ENCODE peak calls at places on chromosome 4, in seven cellular contexts. One of them, this sample, is unnamed.

GRCh38 chr4:31365006-31365690 is 645.0 kb downstream of the PCDH7 start:
- DNase-seq in fibroblast of the aortic adventitia: peak; percentile 27
- DNase-seq in activated B cell treated with CpG ODN at 0.5 μM for 24 hours: no peak
- DNase-seq in AG10803: peak; percentile 3
- DNase-seq in choroid plexus epithelial cell: peak; percentile 2
- DNase-seq in A549: no peak
- DNase-seq in uterus: no peak
- DNase-seq in this sample: no peak

GRCh38 chr4:48727666-48728459 is 52.2 kb downstream of the FRYL start:
- DNase-seq in fibroblast of the aortic adventitia: no peak
- DNase-seq in activated B cell treated with CpG ODN at 0.5 μM for 24 hours: no peak
- DNase-seq in AG10803: no peak
- DNase-seq in choroid plexus epithelial cell: no peak
- DNase-seq in A549: no peak
- DNase-seq in uterus: no peak
- DNase-seq in this sample: no peak

GRCh38 chr4:170088686-170089085 is 1.1 kb downstream of the AADAT start:
- DNase-seq in fibroblast of the aortic adventitia: no peak
- DNase-seq in activated B cell treated with CpG ODN at 0.5 μM for 24 hours: no peak
- DNase-seq in AG10803: no peak
- DNase-seq in choroid plexus epithelial cell: no peak
- DNase-seq in A549: no peak
- DNase-seq in uterus: no peak
- DNase-seq in this sample: no peak

GRCh38 chr4:110612631-110613269 is 10.1 kb downstream of the PITX2 start:
- DNase-seq in fibroblast of the aortic adventitia: no peak
- DNase-seq in activated B cell treated with CpG ODN at 0.5 μM for 24 hours: no peak
- DNase-seq in AG10803: no peak
- DNase-seq in choroid plexus epithelial cell: no peak
- DNase-seq in A549: no peak
- DNase-seq in uterus: no peak
- DNase-seq in this sample: no peak

GRCh38 chr4:111433436-111433835 is 711.8 kb upstream of the FAM241A start:
- DNase-seq in fibroblast of the aortic adventitia: no peak
- DNase-seq in activated B cell treated with CpG ODN at 0.5 μM for 24 hours: no peak
- DNase-seq in AG10803: no peak
- DNase-seq in choroid plexus epithelial cell: no peak
- DNase-seq in A549: no peak
- DNase-seq in uterus: no peak
- DNase-seq in this sample: no peak

GRCh38 chr4:57182132-57182874 is 72.1 kb upstream of the IGFBP7 start:
- DNase-seq in fibroblast of the aortic adventitia: no peak
- DNase-seq in activated B cell treated with CpG ODN at 0.5 μM for 24 hours: no peak
- DNase-seq in AG10803: no peak
- DNase-seq in choroid plexus epithelial cell: no peak
- DNase-seq in A549: no peak
- DNase-seq in uterus: no peak
- DNase-seq in this sample: no peak

GRCh38 chr4:119688439-119688838 is 59.8 kb upstream of the PDE5A start:
- DNase-seq in fibroblast of the aortic adventitia: no peak
- DNase-seq in activated B cell treated with CpG ODN at 0.5 μM for 24 hours: no peak
- DNase-seq in AG10803: no peak
- DNase-seq in choroid plexus epithelial cell: no peak
- DNase-seq in A549: no peak
- DNase-seq in uterus: no peak
- DNase-seq in this sample: no peak

GRCh38 chr4:153022233-153022632 is 86.1 kb downstream of the FHDC1 start:
- DNase-seq in fibroblast of the aortic adventitia: no peak
- DNase-seq in activated B cell treated with CpG ODN at 0.5 μM for 24 hours: no peak
- DNase-seq in AG10803: no peak
- DNase-seq in choroid plexus epithelial cell: no peak
- DNase-seq in A549: no peak
- DNase-seq in uterus: no peak
- DNase-seq in this sample: no peak

GRCh38 chr4:130071746-130072145 is 975.8 kb downstream of the C4orf33 start:
- DNase-seq in fibroblast of the aortic adventitia: no peak
- DNase-seq in activated B cell treated with CpG ODN at 0.5 μM for 24 hours: no peak
- DNase-seq in AG10803: no peak
- DNase-seq in choroid plexus epithelial cell: no peak
- DNase-seq in A549: no peak
- DNase-seq in uterus: no peak
- DNase-seq in this sample: no peak

GRCh38 chr4:99652596-99653436 is 4.8 kb downstream of the C4orf54 start:
- DNase-seq in fibroblast of the aortic adventitia: no peak
- DNase-seq in activated B cell treated with CpG ODN at 0.5 μM for 24 hours: no peak
- DNase-seq in AG10803: no peak
- DNase-seq in choroid plexus epithelial cell: no peak
- DNase-seq in A549: no peak
- DNase-seq in uterus: no peak
- DNase-seq in this sample: no peak
- TF ChIP-seq CTCF in fibroblast of the aortic adventitia: no peak
- TF ChIP-seq CTCF in activated B cell treated with CpG ODN at 0.5 μM for 24 hours: no peak
- TF ChIP-seq CTCF in AG10803: no peak
- TF ChIP-seq CTCF in choroid plexus epithelial cell: no peak
- TF ChIP-seq CTCF in A549: no peak
- TF ChIP-seq CTCF in uterus: no peak
- TF ChIP-seq CTCF in this sample: no peak

GRCh38 chr4:157739237-157739636 is 433.6 kb downstream of the GASK1B start:
- DNase-seq in fibroblast of the aortic adventitia: no peak
- DNase-seq in activated B cell treated with CpG ODN at 0.5 μM for 24 hours: no peak
- DNase-seq in AG10803: no peak
- DNase-seq in choroid plexus epithelial cell: peak; percentile 28
- DNase-seq in A549: no peak
- DNase-seq in uterus: no peak
- DNase-seq in this sample: no peak
- TF ChIP-seq CTCF in fibroblast of the aortic adventitia: no peak
- TF ChIP-seq CTCF in activated B cell treated with CpG ODN at 0.5 μM for 24 hours: no peak
- TF ChIP-seq CTCF in AG10803: no peak
- TF ChIP-seq CTCF in choroid plexus epithelial cell: no peak
- TF ChIP-seq CTCF in A549: no peak
- TF ChIP-seq CTCF in uterus: no peak
- TF ChIP-seq CTCF in this sample: no peak

GRCh38 chr4:92172203-92172602 is 131.6 kb upstream of the GRID2 start:
- DNase-seq in fibroblast of the aortic adventitia: peak; percentile 28
- DNase-seq in activated B cell treated with CpG ODN at 0.5 μM for 24 hours: no peak
- DNase-seq in AG10803: no peak
- DNase-seq in choroid plexus epithelial cell: peak; percentile 21
- DNase-seq in A549: no peak
- DNase-seq in uterus: no peak
- DNase-seq in this sample: no peak
- TF ChIP-seq CTCF in fibroblast of the aortic adventitia: peak; percentile 46
- TF ChIP-seq CTCF in activated B cell treated with CpG ODN at 0.5 μM for 24 hours: no peak
- TF ChIP-seq CTCF in AG10803: no peak
- TF ChIP-seq CTCF in choroid plexus epithelial cell: peak; percentile 42
- TF ChIP-seq CTCF in A549: no peak
- TF ChIP-seq CTCF in uterus: no peak
- TF ChIP-seq CTCF in this sample: peak; percentile 28

DNA sequence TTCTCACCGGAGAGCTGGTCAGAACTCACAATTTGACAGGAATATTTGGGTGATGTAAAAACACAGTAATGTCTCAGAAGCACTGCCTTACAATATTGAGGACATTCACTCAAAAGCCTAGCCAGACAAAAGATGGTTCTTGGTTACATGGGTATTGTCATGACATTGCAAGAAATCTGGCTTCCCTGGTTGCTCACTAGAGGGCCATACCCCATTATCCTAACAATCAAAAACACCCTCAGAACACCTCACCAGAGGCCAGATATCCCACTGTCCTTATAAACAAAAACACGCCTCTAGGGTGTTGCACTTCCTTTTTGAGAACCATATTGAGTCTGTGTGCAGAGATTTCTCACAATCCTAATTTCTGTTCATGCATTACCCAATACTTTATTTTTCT is 1029.1 kb upstream of the AGA start:
- DNase-seq in fibroblast of the aortic adventitia: no peak
- DNase-seq in activated B cell treated with CpG ODN at 0.5 μM for 24 hours: no peak
- DNase-seq in AG10803: no peak
- DNase-seq in choroid plexus epithelial cell: no peak
- DNase-seq in A549: peak; percentile 1
- DNase-seq in uterus: no peak
- DNase-seq in this sample: no peak
- TF ChIP-seq CTCF in fibroblast of the aortic adventitia: no peak
- TF ChIP-seq CTCF in activated B cell treated with CpG ODN at 0.5 μM for 24 hours: no peak
- TF ChIP-seq CTCF in AG10803: no peak
- TF ChIP-seq CTCF in choroid plexus epithelial cell: no peak
- TF ChIP-seq CTCF in A549: no peak
- TF ChIP-seq CTCF in uterus: no peak
- TF ChIP-seq CTCF in this sample: no peak

DNA sequence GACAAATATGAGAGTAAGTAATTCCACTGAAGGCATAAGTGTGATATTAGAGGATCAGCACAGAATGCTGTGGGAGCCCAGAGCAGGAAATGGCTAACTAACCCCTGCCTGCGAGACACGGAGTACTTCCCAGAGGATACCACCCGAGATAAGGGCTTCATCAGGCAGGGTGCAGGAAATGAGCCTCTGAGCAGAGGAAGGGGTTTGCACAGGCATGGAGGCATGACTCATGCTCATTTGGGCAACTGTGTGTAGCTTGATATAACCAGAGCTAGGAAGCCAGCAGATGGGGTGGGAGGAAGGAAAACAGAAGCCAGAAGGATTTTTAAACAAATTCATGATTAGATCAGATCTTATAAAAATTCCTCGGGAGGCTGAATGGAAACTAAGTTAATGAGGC is 70.0 kb upstream of the TSPAN5 start:
- DNase-seq in fibroblast of the aortic adventitia: peak; percentile 63
- DNase-seq in activated B cell treated with CpG ODN at 0.5 μM for 24 hours: no peak
- DNase-seq in AG10803: peak; percentile 30
- DNase-seq in choroid plexus epithelial cell: peak; percentile 63
- DNase-seq in A549: no peak
- DNase-seq in uterus: no peak
- DNase-seq in this sample: no peak
- TF ChIP-seq CTCF in fibroblast of the aortic adventitia: no peak
- TF ChIP-seq CTCF in activated B cell treated with CpG ODN at 0.5 μM for 24 hours: no peak
- TF ChIP-seq CTCF in AG10803: no peak
- TF ChIP-seq CTCF in choroid plexus epithelial cell: peak; percentile 29
- TF ChIP-seq CTCF in A549: no peak
- TF ChIP-seq CTCF in uterus: no peak
- TF ChIP-seq CTCF in this sample: no peak